ENCODE peak calls at places on chromosomes 5 and 9, in six cellular contexts. E is hypothalamus; M is erythroblast; D is effector memory CD8-positive, alpha-beta T cell; J is activated T-cell treated with anti-CD3 and anti-CD28 coated beads for 1 hour; A is Right ventricle myocardium inferior. Z is an unnamed sample.

GRCh38 chr9:2337602-2338001 is 284.0 kb upstream of the VLDLR start:
- DNase-seq in E (no peak), M (no peak), D (no peak), J (no peak), A (no peak), Z (no peak)

GRCh38 chr9:129013674-129014073 is 14.5 kb downstream of the SH3GLB2 start:
- DNase-seq in E (no peak), M (no peak), D (no peak), J (no peak), A (no peak), Z (no peak)

GRCh38 chr5:146173597-146173996 is 8.9 kb downstream of the LARS1 start:
- DNase-seq in E (no peak), M (no peak), D (no peak), J (no peak), A (no peak), Z (no peak)

GRCh38 chr5:124746916-124747769 is 704 bp upstream of the ZNF608 start:
- DNase-seq in E (peak), M (peak), D (no peak), J (no peak), A (peak), Z (peak)

GRCh38 chr5:74464512-74465209 is 175.9 kb downstream of the ENC1 start:
- DNase-seq in E (no peak), M (no peak), D (no peak), J (no peak), A (no peak), Z (no peak)

GRCh38 chr5:147796556-147797308 is 14.2 kb upstream of the JAKMIP2 start:
- DNase-seq in E (no peak), M (no peak), D (no peak), J (no peak), A (no peak), Z (no peak)

GRCh38 chr5:113846941-113847340 is 333.4 kb downstream of the YTHDC2 start:
- DNase-seq in E (no peak), M (no peak), D (no peak), J (no peak), A (no peak), Z (no peak)

GRCh38 chr9:16626577-16627130 is 243.8 kb downstream of the BNC2 start:
- DNase-seq in E (no peak), M (no peak), D (no peak), J (no peak), A (no peak), Z (no peak)

GRCh38 chr5:172556262-172556661 is 84.8 kb upstream of the NEURL1B start:
- DNase-seq in E (no peak), M (no peak), D (no peak), J (no peak), A (peak), Z (no peak)

GRCh38 chr5:128436825-128437224 is 101.2 kb downstream of the FBN2 start:
- DNase-seq in E (no peak), M (no peak), D (no peak), J (no peak), A (no peak), Z (no peak)

GRCh38 chr5:179198865-179199645 is 138.9 kb downstream of the ZNF354C start:
- DNase-seq in E (no peak), M (no peak), D (no peak), J (no peak), A (peak), Z (no peak)

GRCh38 chr5:111962906-111963305 is 205.9 kb upstream of the NREP start:
- DNase-seq in E (no peak), M (no peak), D (no peak), J (no peak), A (no peak), Z (no peak)

GRCh38 chr9:92808726-92809451 is 44.3 kb upstream of the BICD2 start:
- DNase-seq in E (peak), M (peak), D (peak), J (peak), A (peak), Z (peak)

Z was measured in WTC11.